ENCODE peak calls at places on chromosomes 3 and 15, in seven cellular contexts. F is GM20000; Z is aorta; Y is amygdala; J is fibroblast of the conjunctiva; B is mesenchymal stem cell; W is activated CD4-positive, alpha-beta T cell treated with anti-CD3 and anti-CD28 coated beads, Interleukin-2, amount 50 U/mL, for 24 hours. N is an unnamed sample.

GRCh38 chr15:26772588-26773484 is at the start of gene GABRB3:
- DNase-seq in B (no peak), Y (peak), F (no peak), Z (peak), J (no peak), W (no peak), N (no peak)

GRCh38 chr15:27589260-27589659 is 509.9 kb downstream of the OCA2 start:
- DNase-seq in F (no peak), B (no peak), W (no peak), Y (no peak), J (no peak), Z (no peak), N (no peak)

GRCh38 chr15:77959094-77959879 is 118.2 kb downstream of the TBC1D2B start:
- DNase-seq in W (peak), F (peak), Z (peak), B (peak), Y (peak), J (peak), N (no peak)

GRCh38 chr15:89068325-89068784 is 19.9 kb upstream of the ABHD2 start:
- DNase-seq in B (no peak), Z (peak), F (peak), W (no peak), J (peak), Y (no peak), N (no peak)

GRCh38 chr15:79779739-79780138 is 117.1 kb downstream of the MTHFS start:
- DNase-seq in J (no peak), F (no peak), W (no peak), Y (no peak), Z (no peak), B (no peak), N (no peak)

GRCh38 chr3:148077318-148077923 is 620.3 kb upstream of the AGTR1 start:
- DNase-seq in Y (no peak), W (no peak), F (peak), J (no peak), B (peak), Z (no peak), N (no peak)

GRCh38 chr3:21508244-21508643 is 242.8 kb downstream of the ZNF385D start:
- DNase-seq in B (no peak), W (no peak), J (no peak), F (no peak), Y (no peak), Z (no peak), N (no peak)

GRCh38 chr15:40065166-40065565 is 26.2 kb upstream of the SRP14 start:
- DNase-seq in Y (no peak), F (no peak), B (no peak), W (no peak), J (no peak), Z (no peak), N (peak)

GRCh38 chr3:45330500-45331295 is 57.7 kb upstream of the LARS2 start:
- DNase-seq in Z (no peak), J (no peak), Y (no peak), F (no peak), W (no peak), B (no peak), N (no peak)

GRCh38 chr3:126836220-126836860 is 132.3 kb downstream of the CHCHD6 start:
- DNase-seq in J (no peak), Y (no peak), F (no peak), Z (no peak), W (no peak), B (no peak), N (no peak)

GRCh38 chr3:51257865-51258264 is 127.2 kb upstream of the MANF start:
- DNase-seq in W (no peak), F (no peak), Z (no peak), Y (no peak), B (no peak), J (no peak), N (no peak)